ENCODE peak calls at places on chromosome X, in five cellular contexts. K is IMR-90, P is H1, J is H9, U is mesenchymal stem cell. Q is an unnamed sample.

GRCh38 chrX:88101968-88102367 is 584.4 kb downstream of the KLHL4 start:
- DNase-seq in K (no peak), J (no peak), U (no peak), P (no peak), Q (no peak)

GRCh38 chrX:139559383-139560042 is 29.0 kb downstream of the F9 start:
- DNase-seq in J (peak), U (peak), P (no peak), K (peak), Q (peak)

GRCh38 chrX:38959736-38960534 is 158.7 kb downstream of the MID1IP1 start:
- DNase-seq in K (no peak), J (no peak), U (peak), P (no peak), Q (no peak)

GRCh38 chrX:102042706-102043325 is 82.7 kb upstream of the TCEAL2 start:
- DNase-seq in K (no peak), J (no peak), P (no peak), U (no peak), Q (no peak)

GRCh38 chrX:139973290-139973689 is 8.0 kb upstream of the CXorf66 start:
- DNase-seq in P (no peak), K (no peak), J (no peak), U (no peak), Q (no peak)

GRCh38 chrX:22818061-22818460 is 181.7 kb upstream of the DDX53 start:
- DNase-seq in U (no peak), P (no peak), J (no peak), K (no peak), Q (no peak)

GRCh38 chrX:97175147-97175546 is 291.4 kb downstream of the RPA4 start:
- DNase-seq in J (no peak), K (no peak), U (no peak), P (no peak), Q (no peak)

GRCh38 chrX:134406230-134406794 is 53.7 kb upstream of the HPRT1 start:
- DNase-seq in K (no peak), J (no peak), P (no peak), U (peak), Q (no peak)

GRCh38 chrX:13669246-13669689 is 16.3 kb downstream of the TCEANC start:
- DNase-seq in P (no peak), K (peak), U (peak), J (no peak), Q (no peak)

GRCh38 chrX:6041630-6042029 is 187.0 kb downstream of the NLGN4X start:
- DNase-seq in J (no peak), P (no peak), U (no peak), K (no peak), Q (no peak)

GRCh38 chrX:30364229-30364628 is 55.0 kb upstream of the NR0B1 start:
- DNase-seq in P (no peak), U (no peak), J (no peak), K (no peak), Q (no peak)

GRCh38 chrX:63930140-63930539 is 145.1 kb upstream of the ARHGEF9 start:
- DNase-seq in P (no peak), J (peak), U (no peak), K (no peak), Q (peak)

GRCh38 chrX:3143043-3143799 is 102.0 kb downstream of the ARSF start:
- DNase-seq in U (no peak), K (no peak), J (no peak), P (no peak), Q (no peak)

GRCh38 chrX:131918839-131919238 is 104.3 kb upstream of the STK26 start:
- DNase-seq in P (no peak), J (no peak), K (no peak), U (no peak), Q (no peak)

GRCh38 chrX:96575011-96575410 is 109.6 kb upstream of the DIAPH2 start:
- DNase-seq in J (no peak), U (no peak), K (no peak), P (no peak), Q (no peak)

GRCh38 chrX:118974908-118975671 is 672 bp downstream of the LONRF3 start:
- DNase-seq in K (no peak), J (peak), U (peak), P (no peak), Q (no peak)

GRCh38 chrX:45623266-45623665 is 422.6 kb upstream of the DIPK2B start:
- DNase-seq in P (no peak), K (peak), U (peak), J (no peak), Q (no peak)

GRCh38 chrX:19225906-19226305 is 103.6 kb upstream of the ADGRG2 start:
- DNase-seq in P (no peak), U (no peak), J (peak), K (peak), Q (no peak)

GRCh38 chrX:43165343-43165920 is 387.5 kb upstream of the PPP1R2C start:
- DNase-seq in U (no peak), K (no peak), J (no peak), P (no peak), Q (no peak)

GRCh38 chrX:55907968-55908607 is 190.5 kb downstream of the RRAGB start:
- DNase-seq in K (no peak), U (peak), J (peak), P (peak), Q (peak)
- H2BK120ac ChIP-seq in K (no peak), U (no peak), J (no peak), P (no peak), Q (no peak)

GRCh38 chrX:148382983-148383382 is 117.4 kb upstream of the AFF2 start:
- DNase-seq in U (no peak), P (no peak), J (peak), K (no peak), Q (no peak)
- H2AFZ ChIP-seq in U (no peak), P (no peak), J (no peak), K (no peak), Q (no peak)

GRCh38 chrX:10685923-10686595 is 65.7 kb upstream of the MID1 start:
- DNase-seq in K (peak), U (no peak), P (no peak), J (no peak), Q (no peak)
- H2BK120ac ChIP-seq in K (no peak), U (no peak), P (no peak), J (no peak), Q (no peak)

DNA sequence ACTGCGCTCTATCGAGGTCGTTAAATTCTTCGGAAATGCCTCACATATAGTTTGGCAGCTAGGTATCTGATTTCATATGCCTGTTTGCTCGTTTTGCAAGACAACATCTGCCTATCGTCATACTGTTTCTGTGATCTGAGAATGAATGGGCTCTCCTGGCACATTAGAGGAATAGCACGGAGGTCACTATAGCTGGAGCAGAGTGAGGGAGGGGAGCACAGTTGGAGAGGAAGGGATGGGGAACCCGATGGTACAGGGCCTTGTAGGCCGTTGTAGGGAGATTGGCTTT is 552 bp downstream of the IKBKG start:
- DNase-seq in K (peak), U (peak), J (no peak), P (no peak), Q (no peak)
- H2AFZ ChIP-seq in K (peak), U (no peak), J (no peak), P (no peak), Q (peak)